ENCODE peak calls at places on chromosomes 3 and 15, in ten cellular contexts. D, U, Y, N, V, Z, F, I, R and M are unnamed samples.
A peak's percentile ranks its signal among the peaks of the same experiment; 100 is the strongest.

GRCh38 chr3:128940252-128940651 is 53.6 kb downstream of the CFAP92 start:
- DNase-seq in Z (no peak), R (no peak), F (no peak), I (no peak), V (no peak), Y (no peak), N (no peak), U (no peak), D (no peak), M (no peak)

GRCh38 chr15:93012793-93013192 is 76.2 kb downstream of the RGMA start:
- DNase-seq in Y (no peak), V (no peak), D (no peak), N (no peak), U (no peak), F (no peak), R (no peak), I (no peak), Z (no peak), M (no peak)

GRCh38 chr3:145899229-145899628 is 261.8 kb downstream of the PLOD2 start:
- DNase-seq in D (no peak), N (no peak), V (no peak), I (no peak), Z (no peak), Y (no peak), U (no peak), F (no peak), R (no peak), M (no peak)

GRCh38 chr3:117355566-117355965 is 646.0 kb downstream of the TUSC7 start:
- DNase-seq in Y (peak; percentile 50), U (no peak), V (no peak), D (peak; percentile 13), N (peak; percentile 3), F (peak; percentile 2), R (no peak), Z (peak; percentile 87), I (no peak), M (peak; percentile 4)

GRCh38 chr3:45887285-45887684 is 942 bp downstream of the CCR9 start:
- DNase-seq in V (no peak), U (no peak), D (no peak), I (no peak), F (no peak), Y (no peak), Z (no peak), N (no peak), R (no peak), M (no peak)

GRCh38 chr3:123397921-123398785 is 50.7 kb downstream of the ADCY5 start:
- DNase-seq in Y (no peak), R (no peak), I (no peak), Z (no peak), V (no peak), U (no peak), F (no peak), D (no peak), N (no peak), M (no peak)

GRCh38 chr3:63918321-63918720 is 6.1 kb upstream of the SCAANT1 start:
- DNase-seq in U (no peak), F (no peak), I (no peak), Y (no peak), N (no peak), Z (no peak), V (no peak), R (no peak), D (no peak), M (no peak)

GRCh38 chr3:98779936-98780335 is 16.8 kb downstream of the ST3GAL6 start:
- DNase-seq in N (no peak), U (no peak), V (no peak), Z (no peak), I (no peak), D (no peak), Y (no peak), F (no peak), R (no peak), M (no peak)

GRCh38 chr3:73136941-73137340 is 75.5 kb downstream of the EBLN2 start:
- DNase-seq in N (no peak), I (no peak), D (no peak), Z (no peak), V (no peak), U (no peak), F (no peak), R (no peak), Y (no peak), M (no peak)